ENCODE peak calls at places on chromosomes 16 and 17, in six cellular contexts. H is epithelial cell of esophagus, L is glutamatergic neuron, G is NCI-H1930, M is NCI-H1436, O is A549. W is an unnamed sample.

GRCh38 chr16:912684-913613 is 57.8 kb downstream of the LMF1 start:
- DNase-seq in H (no peak), L (no peak), G (no peak), M (no peak), O (no peak), W (no peak)

GRCh38 chr17:77490361-77491183 is 349.8 kb downstream of the SEC14L1 start:
- DNase-seq in H (no peak), L (no peak), G (no peak), M (no peak), O (no peak), W (no peak)

GRCh38 chr17:2929881-2930533 is 133.4 kb downstream of the OR1D5 start:
- DNase-seq in H (peak; percentile 60), L (peak; percentile 86), G (no peak), M (no peak), O (peak; percentile 71), W (peak; percentile 29)

GRCh38 chr16:58377932-58378331 is 14.3 kb upstream of the GINS3 start:
- DNase-seq in H (no peak), L (no peak), G (no peak), M (no peak), O (no peak), W (no peak)

GRCh38 chr17:41917957-41918391 is 777 bp downstream of the ACLY start:
- DNase-seq in H (peak; percentile 36), L (peak; percentile 77), G (no peak), M (peak; percentile 43), O (peak; percentile 44), W (no peak)

GRCh38 chr16:82016268-82016667 is 5.0 kb upstream of the SDR42E1 start:
- DNase-seq in H (peak; percentile 56), L (no peak), G (no peak), M (no peak), O (peak; percentile 35), W (peak; percentile 30)

GRCh38 chr17:19013226-19013625 is 8.7 kb upstream of the FAM83G start:
- DNase-seq in H (no peak), L (no peak), G (no peak), M (no peak), O (no peak), W (no peak)

GRCh38 chr16:54080524-54081008 is 206.0 kb downstream of the IRX3 start:
- DNase-seq in H (peak; percentile 99), L (no peak), G (no peak), M (no peak), O (peak; percentile 93), W (peak; percentile 97)

GRCh38 chr16:68310441-68311315 is at the start of the genes PRMT7 and SLC7A6OS:
- DNase-seq in H (peak; percentile 94), L (peak; percentile 94), G (peak; percentile 55), M (peak; percentile 90), O (peak; percentile 89), W (peak; percentile 64)